ENCODE peak calls at places on chromosomes 11 and 22, in eight cellular contexts. R is dorsolateral prefrontal cortex; B is AML-193; F is skeletal muscle cell; M is right atrium auricular region; W is GM18507; A is stimulated activated naive CD8-positive, alpha-beta T cell treated with anti-CD3 and anti-CD28 coated beads, Interleukin-15, amount 100 ng/mL, for 72 hours; Z is activated T-cell treated with anti-CD3 and anti-CD28 coated beads, Interleukin-2, amount 50 U/mL, for 72 hours. V is an unnamed sample.

GRCh38 chr22:39289445-39290247 is 29.8 kb downstream of the RPL3 start:
- DNase-seq in R (no peak), B (no peak), F (no peak), M (no peak), W (no peak), A (no peak), Z (no peak), V (no peak)

GRCh38 chr11:96607890-96608558 is 218.2 kb downstream of the JRKL start:
- DNase-seq in R (no peak), B (no peak), F (no peak), M (no peak), W (no peak), A (no peak), Z (no peak), V (no peak)

GRCh38 chr11:1638344-1638743 is 8.8 kb downstream of the KRTAP5-5 start:
- DNase-seq in R (no peak), B (no peak), F (no peak), M (no peak), W (no peak), A (no peak), Z (no peak), V (no peak)

GRCh38 chr22:45878051-45878764 is 98.8 kb downstream of the WNT7B start:
- DNase-seq in R (peak; percentile 34), B (no peak), F (no peak), M (no peak), W (no peak), A (no peak), Z (no peak), V (no peak)

GRCh38 chr11:131065435-131066295 is 149.4 kb upstream of the SNX19 start:
- DNase-seq in R (no peak), B (no peak), F (no peak), M (no peak), W (no peak), A (no peak), Z (no peak), V (no peak)

GRCh38 chr11:76577921-76578654 is 92.5 kb downstream of the LRRC32 start:
- DNase-seq in R (no peak), B (no peak), F (no peak), M (no peak), W (no peak), A (no peak), Z (no peak), V (no peak)

GRCh38 chr11:69310934-69311766 is 17.2 kb downstream of the MYEOV start:
- DNase-seq in R (no peak), B (no peak), F (no peak), M (no peak), W (no peak), A (peak; percentile 50), Z (peak; percentile 33), V (no peak)

GRCh38 chr11:66268210-66268952 is at the start of gene RAB1B:
- DNase-seq in R (peak; percentile 100), B (peak; percentile 99), F (peak; percentile 96), M (peak; percentile 100), W (peak; percentile 98), A (peak; percentile 100), Z (peak; percentile 100), V (peak; percentile 96)

GRCh38 chr22:24001314-24001713 is 3.9 kb downstream of the GSTT4 start:
- DNase-seq in R (no peak), B (no peak), F (no peak), M (no peak), W (no peak), A (no peak), Z (no peak), V (no peak)

GRCh38 chr11:72330131-72330727 is 86.3 kb upstream of the PHOX2A start:
- DNase-seq in R (no peak), B (no peak), F (no peak), M (no peak), W (no peak), A (no peak), Z (no peak), V (no peak)

GRCh38 chr11:2156416-2157182 is 4.4 kb downstream of the INS start:
- DNase-seq in R (peak; percentile 84), B (peak; percentile 27), F (no peak), M (peak; percentile 78), W (peak; percentile 50), A (peak; percentile 63), Z (peak; percentile 76), V (peak; percentile 74)

GRCh38 chr22:28953399-28953798 is 70.0 kb downstream of the ZNRF3 start:
- DNase-seq in R (no peak), B (no peak), F (no peak), M (no peak), W (no peak), A (no peak), Z (no peak), V (no peak)

GRCh38 chr22:48371391-48371790 is 1456.3 kb downstream of the BRD1 start:
- DNase-seq in R (no peak), B (no peak), F (no peak), M (no peak), W (no peak), A (no peak), Z (no peak), V (no peak)

GRCh38 chr22:22400964-22401363 is 107.6 kb downstream of the ZNF280B start:
- DNase-seq in R (no peak), B (no peak), F (no peak), M (peak; percentile 38), W (no peak), A (no peak), Z (no peak), V (no peak)